ENCODE peak calls at places on chromosome 17, in five cellular contexts. Q is amygdala, E is fibroblast of lung, G is NCI-H1092 treated with DMSO at 0.1 percent for 48 hours, M is HTR-8/SVneo. I is an unnamed sample.

GRCh38 chr17:36092228-36092627 is 2.3 kb upstream of the CCL3 start:
- DNase-seq in Q (no peak), E (no peak), G (no peak), M (no peak), I (no peak)

GRCh38 chr17:75826561-75827290 is 17.5 kb downstream of the UNC13D start:
- DNase-seq in Q (no peak), E (no peak), G (no peak), M (no peak), I (no peak)

GRCh38 chr17:60630352-60630751 is 30.4 kb downstream of the PPM1D start:
- DNase-seq in Q (peak), E (no peak), G (no peak), M (no peak), I (no peak)

GRCh38 chr17:75684249-75684648 is 17.1 kb downstream of the SAP30BP start:
- DNase-seq in Q (no peak), E (peak), G (no peak), M (no peak), I (no peak)

GRCh38 chr17:55609737-55610201 is 98.5 kb upstream of the SMIM36 start:
- DNase-seq in Q (no peak), E (peak), G (no peak), M (no peak), I (no peak)

GRCh38 chr17:13759936-13760335 is 158.2 kb upstream of the HS3ST3A1 start:
- DNase-seq in Q (no peak), E (no peak), G (no peak), M (no peak), I (no peak)

GRCh38 chr17:9850151-9850550 is 24.4 kb downstream of the GLP2R start:
- DNase-seq in Q (no peak), E (no peak), G (no peak), M (no peak), I (no peak)

GRCh38 chr17:67055041-67055443 is 10.7 kb downstream of the CACNG1 start:
- DNase-seq in Q (no peak), E (no peak), G (no peak), M (no peak), I (no peak)

GRCh38 chr17:57038486-57038885 is 46.6 kb upstream of the AKAP1 start:
- DNase-seq in Q (no peak), E (no peak), G (no peak), M (no peak), I (no peak)

GRCh38 chr17:19755821-19756510 is 7.9 kb upstream of the ALDH3A1 start:
- DNase-seq in Q (no peak), E (no peak), G (no peak), M (no peak), I (no peak)

GRCh38 chr17:5241861-5242671 is 7.4 kb upstream of the SCIMP start:
- DNase-seq in Q (no peak), E (no peak), G (no peak), M (no peak), I (peak)

GRCh38 chr17:65966311-65966710 is 225.6 kb downstream of the CEP112 start:
- DNase-seq in Q (no peak), E (no peak), G (no peak), M (no peak), I (no peak)